ENCODE peak calls at places on chromosomes 5 and 9, in six cellular contexts. One of them, this sample, is unnamed. For H3K4me1 and H3K9me3, the result is how much of the 10 kb centered on the place peaks cover.

GRCh38 chr9:8346291-8346690 is 546.7 kb upstream of the DMAC1 start:
- DNase-seq in CD8-positive, alpha-beta T cell: no peak
- DNase-seq in Peyer's patch: no peak
- DNase-seq in testis: no peak
- DNase-seq in naive thymus-derived CD4-positive, alpha-beta T cell: no peak
- DNase-seq in MM.1S: no peak
- DNase-seq in this sample: no peak

GRCh38 chr9:14380061-14380836 is 66.3 kb upstream of the NFIB start:
- DNase-seq in CD8-positive, alpha-beta T cell: no peak
- DNase-seq in Peyer's patch: no peak
- DNase-seq in testis: no peak
- DNase-seq in naive thymus-derived CD4-positive, alpha-beta T cell: no peak
- DNase-seq in MM.1S: no peak
- DNase-seq in this sample: no peak

GRCh38 chr9:127144670-127145458 is 22.4 kb upstream of the ANGPTL2 start:
- DNase-seq in CD8-positive, alpha-beta T cell: peak
- DNase-seq in Peyer's patch: peak
- DNase-seq in testis: peak
- DNase-seq in naive thymus-derived CD4-positive, alpha-beta T cell: no peak
- DNase-seq in MM.1S: no peak
- DNase-seq in this sample: no peak

GRCh38 chr5:137091473-137091872 is 407.7 kb downstream of the SPOCK1 start:
- DNase-seq in CD8-positive, alpha-beta T cell: no peak
- DNase-seq in Peyer's patch: no peak
- DNase-seq in testis: no peak
- DNase-seq in naive thymus-derived CD4-positive, alpha-beta T cell: no peak
- DNase-seq in MM.1S: no peak
- DNase-seq in this sample: no peak

GRCh38 chr5:74767579-74767913 is 497 bp downstream of the NSA2 start:
- DNase-seq in CD8-positive, alpha-beta T cell: no peak
- DNase-seq in Peyer's patch: no peak
- DNase-seq in testis: peak
- DNase-seq in naive thymus-derived CD4-positive, alpha-beta T cell: no peak
- DNase-seq in MM.1S: peak
- DNase-seq in this sample: no peak

GRCh38 chr5:167489202-167489601 is 802.2 kb upstream of the WWC1 start:
- DNase-seq in CD8-positive, alpha-beta T cell: no peak
- DNase-seq in Peyer's patch: no peak
- DNase-seq in testis: no peak
- DNase-seq in naive thymus-derived CD4-positive, alpha-beta T cell: no peak
- DNase-seq in MM.1S: no peak
- DNase-seq in this sample: no peak

GRCh38 chr5:111983459-111983858 is 226.5 kb upstream of the NREP start:
- DNase-seq in CD8-positive, alpha-beta T cell: no peak
- DNase-seq in Peyer's patch: no peak
- DNase-seq in testis: no peak
- DNase-seq in naive thymus-derived CD4-positive, alpha-beta T cell: no peak
- DNase-seq in MM.1S: no peak
- DNase-seq in this sample: no peak

GRCh38 chr5:113692466-113693204 is 179.1 kb downstream of the YTHDC2 start:
- DNase-seq in CD8-positive, alpha-beta T cell: no peak
- DNase-seq in Peyer's patch: no peak
- DNase-seq in testis: no peak
- DNase-seq in naive thymus-derived CD4-positive, alpha-beta T cell: no peak
- DNase-seq in MM.1S: no peak
- DNase-seq in this sample: no peak

GRCh38 chr9:130847306-130848217 is 12.5 kb downstream of the ABL1 start:
- DNase-seq in CD8-positive, alpha-beta T cell: no peak
- DNase-seq in Peyer's patch: no peak
- DNase-seq in testis: peak
- DNase-seq in naive thymus-derived CD4-positive, alpha-beta T cell: no peak
- DNase-seq in MM.1S: no peak
- DNase-seq in this sample: no peak

GRCh38 chr5:128035689-128036088 is 47.9 kb upstream of the SLC12A2 start:
- DNase-seq in CD8-positive, alpha-beta T cell: no peak
- DNase-seq in Peyer's patch: no peak
- DNase-seq in testis: no peak
- DNase-seq in naive thymus-derived CD4-positive, alpha-beta T cell: no peak
- DNase-seq in MM.1S: no peak
- DNase-seq in this sample: no peak

GRCh38 chr9:123408313-123409266 is 52.6 kb downstream of the CRB2 start:
- DNase-seq in CD8-positive, alpha-beta T cell: no peak
- DNase-seq in Peyer's patch: no peak
- DNase-seq in testis: no peak
- DNase-seq in naive thymus-derived CD4-positive, alpha-beta T cell: no peak
- DNase-seq in MM.1S: no peak
- DNase-seq in this sample: no peak

GRCh38 chr5:31995011-31995410 is 179.1 kb downstream of the GOLPH3 start:
- DNase-seq in CD8-positive, alpha-beta T cell: no peak
- DNase-seq in Peyer's patch: no peak
- DNase-seq in testis: no peak
- DNase-seq in naive thymus-derived CD4-positive, alpha-beta T cell: no peak
- DNase-seq in MM.1S: peak
- DNase-seq in this sample: no peak

GRCh38 chr9:95305770-95306492 is 11.6 kb downstream of the FANCC start:
- DNase-seq in CD8-positive, alpha-beta T cell: no peak
- DNase-seq in Peyer's patch: no peak
- DNase-seq in testis: no peak
- DNase-seq in naive thymus-derived CD4-positive, alpha-beta T cell: no peak
- DNase-seq in MM.1S: no peak
- DNase-seq in this sample: no peak

GRCh38 chr9:32704343-32704742 is 68.9 kb upstream of the TAF1L start:
- DNase-seq in CD8-positive, alpha-beta T cell: no peak
- DNase-seq in Peyer's patch: no peak
- DNase-seq in testis: no peak
- DNase-seq in naive thymus-derived CD4-positive, alpha-beta T cell: no peak
- DNase-seq in MM.1S: no peak
- DNase-seq in this sample: no peak

GRCh38 chr5:16550316-16550952 is 66.4 kb downstream of the RETREG1 start:
- DNase-seq in CD8-positive, alpha-beta T cell: peak
- DNase-seq in Peyer's patch: no peak
- DNase-seq in testis: peak
- DNase-seq in naive thymus-derived CD4-positive, alpha-beta T cell: peak
- DNase-seq in MM.1S: peak
- DNase-seq in this sample: no peak

GRCh38 chr5:67696446-67696845 is 499.8 kb upstream of the CD180 start:
- DNase-seq in CD8-positive, alpha-beta T cell: no peak
- DNase-seq in Peyer's patch: no peak
- DNase-seq in testis: no peak
- DNase-seq in naive thymus-derived CD4-positive, alpha-beta T cell: no peak
- DNase-seq in MM.1S: no peak
- DNase-seq in this sample: no peak

GRCh38 chr9:85064811-85065371 is 395.4 kb downstream of the NTRK2 start:
- DNase-seq in CD8-positive, alpha-beta T cell: no peak
- DNase-seq in Peyer's patch: no peak
- DNase-seq in testis: no peak
- DNase-seq in naive thymus-derived CD4-positive, alpha-beta T cell: no peak
- DNase-seq in MM.1S: no peak
- DNase-seq in this sample: no peak

GRCh38 chr5:33080287-33080686 is 360.5 kb upstream of the TARS1 start:
- DNase-seq in CD8-positive, alpha-beta T cell: no peak
- DNase-seq in Peyer's patch: no peak
- DNase-seq in testis: no peak
- DNase-seq in naive thymus-derived CD4-positive, alpha-beta T cell: no peak
- DNase-seq in MM.1S: no peak
- DNase-seq in this sample: no peak

GRCh38 chr5:170397059-170397458 is 7.9 kb upstream of the KCNMB1 start:
- DNase-seq in CD8-positive, alpha-beta T cell: no peak
- DNase-seq in Peyer's patch: no peak
- DNase-seq in testis: no peak
- DNase-seq in naive thymus-derived CD4-positive, alpha-beta T cell: no peak
- DNase-seq in MM.1S: no peak
- DNase-seq in this sample: no peak

GRCh38 chr9:31104249-31104648 is 1280.2 kb upstream of the ACO1 start:
- DNase-seq in CD8-positive, alpha-beta T cell: no peak
- DNase-seq in Peyer's patch: no peak
- DNase-seq in testis: no peak
- DNase-seq in naive thymus-derived CD4-positive, alpha-beta T cell: no peak
- DNase-seq in MM.1S: no peak
- DNase-seq in this sample: no peak

DNA sequence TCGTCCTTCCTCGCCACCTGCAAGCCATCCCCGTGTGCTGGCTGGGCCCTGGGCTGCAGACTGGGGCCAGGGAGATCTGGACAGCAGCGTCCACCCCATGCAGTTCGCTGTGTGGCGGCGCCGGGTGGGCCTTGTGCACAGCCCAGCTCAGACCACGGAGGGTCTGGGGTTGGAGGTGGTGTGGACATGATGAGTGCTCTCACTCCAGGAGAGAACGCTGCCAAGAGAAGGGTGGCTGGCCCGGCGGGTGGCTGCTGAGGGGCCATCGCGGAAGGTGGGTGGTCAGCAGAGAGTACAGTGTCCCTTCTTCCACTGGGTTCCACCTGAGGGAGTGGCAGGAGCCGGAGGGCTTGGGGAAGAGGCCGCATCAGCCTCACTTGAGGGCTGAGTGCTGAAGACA is 44.4 kb downstream of the RXRA start:
- DNase-seq in CD8-positive, alpha-beta T cell: no peak
- DNase-seq in Peyer's patch: no peak
- DNase-seq in testis: no peak
- DNase-seq in naive thymus-derived CD4-positive, alpha-beta T cell: no peak
- DNase-seq in MM.1S: no peak
- DNase-seq in this sample: no peak
- H3K4me1 ChIP-seq in CD8-positive, alpha-beta T cell: under half
- H3K4me1 ChIP-seq in Peyer's patch: under half
- H3K4me1 ChIP-seq in testis: half or more
- H3K4me1 ChIP-seq in naive thymus-derived CD4-positive, alpha-beta T cell: under half
- H3K4me1 ChIP-seq in MM.1S: under half
- H3K4me1 ChIP-seq in this sample: under half

GRCh38 chr5:119721775-119722174 is 92.4 kb downstream of the FAM170A start:
- DNase-seq in CD8-positive, alpha-beta T cell: no peak
- DNase-seq in Peyer's patch: no peak
- DNase-seq in testis: no peak
- DNase-seq in naive thymus-derived CD4-positive, alpha-beta T cell: no peak
- DNase-seq in MM.1S: no peak
- DNase-seq in this sample: no peak

DNA sequence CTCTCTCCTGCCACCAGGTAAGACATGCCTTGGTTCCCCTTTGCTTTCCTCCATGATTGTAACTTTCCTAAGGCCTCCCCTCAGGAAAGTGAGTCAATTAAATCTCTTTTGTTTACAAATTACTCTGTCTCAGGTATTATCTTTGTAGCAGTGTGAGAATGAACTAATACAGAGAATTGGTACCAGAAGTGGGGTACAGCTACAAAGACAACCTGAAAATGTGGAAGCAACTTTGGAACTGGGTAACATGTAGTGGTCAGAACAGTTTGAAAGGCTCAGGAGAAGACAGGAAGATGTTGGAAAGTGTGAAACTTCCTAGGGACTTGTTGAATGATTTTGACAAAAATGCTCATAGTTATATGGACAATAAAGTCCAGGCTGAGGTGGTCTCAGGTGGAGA is 97.2 kb downstream of the FAM170A start:
- DNase-seq in CD8-positive, alpha-beta T cell: no peak
- DNase-seq in Peyer's patch: no peak
- DNase-seq in testis: no peak
- DNase-seq in naive thymus-derived CD4-positive, alpha-beta T cell: no peak
- DNase-seq in MM.1S: no peak
- DNase-seq in this sample: no peak
- H3K27ac ChIP-seq in CD8-positive, alpha-beta T cell: no peak
- H3K27ac ChIP-seq in Peyer's patch: no peak
- H3K27ac ChIP-seq in testis: no peak
- H3K27ac ChIP-seq in naive thymus-derived CD4-positive, alpha-beta T cell: no peak
- H3K27ac ChIP-seq in MM.1S: no peak
- H3K27ac ChIP-seq in this sample: no peak

DNA sequence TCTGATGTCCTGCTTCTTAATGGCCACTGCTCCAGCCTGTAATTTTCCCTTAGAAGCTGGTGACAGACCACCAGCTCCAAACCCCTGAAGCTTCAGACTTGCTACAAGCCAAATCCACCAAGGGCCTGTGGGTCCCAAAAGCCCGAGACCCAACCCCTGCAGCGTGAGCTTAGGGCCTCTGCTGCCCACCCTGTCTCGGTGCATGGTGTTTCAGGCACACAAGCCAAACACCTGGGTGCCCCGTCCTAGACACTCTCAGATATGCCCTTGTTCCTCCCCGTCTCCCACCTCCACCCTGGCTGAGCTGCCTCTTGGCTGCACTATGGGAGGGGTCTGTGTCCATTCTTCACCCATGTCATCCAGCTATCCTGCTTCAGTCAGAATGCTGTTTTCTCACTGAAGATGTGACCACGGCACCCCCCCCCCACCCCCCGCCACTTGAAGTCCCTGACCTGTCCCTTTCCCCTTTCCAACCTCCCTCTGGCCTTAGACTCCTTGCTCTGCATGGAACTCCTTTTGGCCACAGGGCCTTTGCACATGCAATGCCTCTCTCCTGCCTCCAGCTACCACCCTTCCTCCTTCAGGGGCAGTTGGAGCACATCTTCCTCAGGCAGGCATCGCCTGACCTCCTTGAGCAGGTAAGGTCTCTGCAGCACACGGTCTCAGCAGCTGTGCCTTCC is 55.8 kb downstream of the ZNF354C start:
- DNase-seq in CD8-positive, alpha-beta T cell: no peak
- DNase-seq in Peyer's patch: no peak
- DNase-seq in testis: peak
- DNase-seq in naive thymus-derived CD4-positive, alpha-beta T cell: no peak
- DNase-seq in MM.1S: no peak
- DNase-seq in this sample: no peak
- H3K9me3 ChIP-seq in CD8-positive, alpha-beta T cell: under half
- H3K9me3 ChIP-seq in Peyer's patch: under half
- H3K9me3 ChIP-seq in testis: under half
- H3K9me3 ChIP-seq in naive thymus-derived CD4-positive, alpha-beta T cell: under half
- H3K9me3 ChIP-seq in MM.1S: under half
- H3K9me3 ChIP-seq in this sample: under half

GRCh38 chr9:136686534-136686793 is 793 bp downstream of the AGPAT2 start:
- DNase-seq in CD8-positive, alpha-beta T cell: no peak
- DNase-seq in Peyer's patch: no peak
- DNase-seq in testis: no peak
- DNase-seq in naive thymus-derived CD4-positive, alpha-beta T cell: no peak
- DNase-seq in MM.1S: no peak
- DNase-seq in this sample: no peak
- H3K4me1 ChIP-seq in CD8-positive, alpha-beta T cell: under half
- H3K4me1 ChIP-seq in Peyer's patch: under half
- H3K4me1 ChIP-seq in testis: under half
- H3K4me1 ChIP-seq in naive thymus-derived CD4-positive, alpha-beta T cell: under half
- H3K4me1 ChIP-seq in MM.1S: under half
- H3K4me1 ChIP-seq in this sample: under half

GRCh38 chr5:173310296-173310769 is 17.9 kb downstream of the STC2 start:
- DNase-seq in CD8-positive, alpha-beta T cell: no peak
- DNase-seq in Peyer's patch: no peak
- DNase-seq in testis: no peak
- DNase-seq in naive thymus-derived CD4-positive, alpha-beta T cell: no peak
- DNase-seq in MM.1S: no peak
- DNase-seq in this sample: no peak
- H3K27ac ChIP-seq in CD8-positive, alpha-beta T cell: no peak
- H3K27ac ChIP-seq in Peyer's patch: no peak
- H3K27ac ChIP-seq in testis: no peak
- H3K27ac ChIP-seq in naive thymus-derived CD4-positive, alpha-beta T cell: no peak
- H3K27ac ChIP-seq in MM.1S: no peak
- H3K27ac ChIP-seq in this sample: no peak

DNA sequence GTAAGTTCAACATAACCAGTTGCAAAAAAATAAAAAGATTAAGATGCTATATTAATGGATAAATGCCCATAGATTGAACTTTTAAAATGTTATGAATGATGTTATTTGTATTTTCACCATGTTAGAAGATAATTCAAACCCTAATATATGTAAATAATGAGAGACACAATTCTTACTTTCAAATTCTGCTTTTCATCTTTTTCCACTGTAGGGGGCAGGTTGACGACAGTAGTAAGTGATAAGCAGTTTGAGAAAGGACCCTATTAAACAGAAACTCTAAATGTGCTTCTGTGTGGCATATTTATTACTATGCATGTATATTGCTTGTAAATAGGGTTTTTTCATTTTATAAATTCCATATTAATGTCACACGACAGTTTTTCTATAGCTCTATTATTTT is 591.1 kb downstream of the SEMA5A start:
- DNase-seq in CD8-positive, alpha-beta T cell: no peak
- DNase-seq in Peyer's patch: no peak
- DNase-seq in testis: no peak
- DNase-seq in naive thymus-derived CD4-positive, alpha-beta T cell: no peak
- DNase-seq in MM.1S: no peak
- DNase-seq in this sample: no peak
- H3K9me3 ChIP-seq in CD8-positive, alpha-beta T cell: under half
- H3K9me3 ChIP-seq in Peyer's patch: under half
- H3K9me3 ChIP-seq in testis: under half
- H3K9me3 ChIP-seq in naive thymus-derived CD4-positive, alpha-beta T cell: under half
- H3K9me3 ChIP-seq in MM.1S: under half
- H3K9me3 ChIP-seq in this sample: under half